ENCODE peak calls at places on chromosomes 13 and 19, in nine cellular contexts. M, N, K, G, W, Z, R, C and P are unnamed samples.

GRCh38 chr19:388691-389090 is 20.3 kb downstream of the C2CD4C start:
- DNase-seq in M (no peak), N (no peak), K (no peak), G (no peak), W (no peak), Z (no peak), R (no peak), C (no peak), P (no peak)

GRCh38 chr13:80054806-80055205 is 286.1 kb downstream of the SPRY2 start:
- DNase-seq in M (no peak), N (no peak), K (no peak), G (no peak), W (no peak), Z (no peak), R (no peak), C (no peak), P (no peak)

GRCh38 chr19:23190341-23190740 is 59.9 kb downstream of the ZNF724 start:
- DNase-seq in M (no peak), N (no peak), K (no peak), G (no peak), W (no peak), Z (no peak), R (no peak), C (no peak), P (no peak)

GRCh38 chr19:41893899-41894298 is 10.9 kb downstream of the ARHGEF1 start:
- DNase-seq in M (no peak), N (no peak), K (no peak), G (no peak), W (no peak), Z (no peak), R (no peak), C (no peak), P (no peak)

GRCh38 chr13:93248627-93249047 is 22.0 kb downstream of the GPC6 start:
- DNase-seq in M (no peak), N (no peak), K (peak; percentile 67), G (no peak), W (no peak), Z (no peak), R (no peak), C (no peak), P (no peak)

GRCh38 chr13:111958612-111959395 is 108.1 kb upstream of the SOX1 start:
- DNase-seq in M (no peak), N (no peak), K (no peak), G (no peak), W (no peak), Z (no peak), R (no peak), C (no peak), P (no peak)

GRCh38 chr19:51097796-51098195 is 10.4 kb downstream of the CTU1 start:
- DNase-seq in M (no peak), N (no peak), K (no peak), G (no peak), W (no peak), Z (no peak), R (peak; percentile 16), C (no peak), P (no peak)

GRCh38 chr13:42654212-42654611 is 80.3 kb downstream of the TNFSF11 start:
- DNase-seq in M (no peak), N (no peak), K (no peak), G (no peak), W (no peak), Z (no peak), R (no peak), C (no peak), P (no peak)

GRCh38 chr19:4456843-4457653 is 546 bp downstream of the UBXN6 start:
- DNase-seq in M (peak; percentile 2), N (no peak), K (peak; percentile 64), G (peak; percentile 38), W (peak; percentile 31), Z (no peak), R (no peak), C (no peak), P (peak; percentile 48)

GRCh38 chr19:57096640-57097361 is 23.0 kb upstream of the USP29 start:
- DNase-seq in M (no peak), N (peak; percentile 6), K (no peak), G (no peak), W (no peak), Z (no peak), R (no peak), C (no peak), P (no peak)